ENCODE peak calls at places on chromosomes 3 and 15, in ten cellular contexts. One of them, this sample, is unnamed.

GRCh38 chr15:96924570-96924969 is 594.1 kb downstream of the NR2F2 start:
- DNase-seq in AML-193: no peak
- DNase-seq in activated T-cell treated with anti-CD3 and anti-CD28 coated beads for 4 hours: no peak
- DNase-seq in heart right ventricle: no peak
- DNase-seq in amniotic stem cell: no peak
- DNase-seq in kidney epithelial cell: no peak
- DNase-seq in coronary artery: no peak
- DNase-seq in mammary epithelial cell: no peak
- DNase-seq in activated CD4-positive, CD25-positive, alpha-beta regulatory T cell: no peak
- DNase-seq in cardiac muscle cell: no peak
- DNase-seq in this sample: no peak

GRCh38 chr3:85567074-85567676 is 608.4 kb downstream of the CADM2 start:
- DNase-seq in AML-193: peak
- DNase-seq in activated T-cell treated with anti-CD3 and anti-CD28 coated beads for 4 hours: no peak
- DNase-seq in heart right ventricle: peak
- DNase-seq in amniotic stem cell: no peak
- DNase-seq in kidney epithelial cell: no peak
- DNase-seq in coronary artery: no peak
- DNase-seq in mammary epithelial cell: peak
- DNase-seq in activated CD4-positive, CD25-positive, alpha-beta regulatory T cell: no peak
- DNase-seq in cardiac muscle cell: peak
- DNase-seq in this sample: no peak

GRCh38 chr15:39497759-39498565 is 82.9 kb upstream of the THBS1 start:
- DNase-seq in AML-193: no peak
- DNase-seq in activated T-cell treated with anti-CD3 and anti-CD28 coated beads for 4 hours: no peak
- DNase-seq in heart right ventricle: no peak
- DNase-seq in amniotic stem cell: no peak
- DNase-seq in kidney epithelial cell: no peak
- DNase-seq in coronary artery: no peak
- DNase-seq in mammary epithelial cell: peak
- DNase-seq in activated CD4-positive, CD25-positive, alpha-beta regulatory T cell: no peak
- DNase-seq in cardiac muscle cell: no peak
- DNase-seq in this sample: no peak

GRCh38 chr3:132164469-132165092 is 129.8 kb upstream of the CPNE4 start:
- DNase-seq in AML-193: no peak
- DNase-seq in activated T-cell treated with anti-CD3 and anti-CD28 coated beads for 4 hours: no peak
- DNase-seq in heart right ventricle: no peak
- DNase-seq in amniotic stem cell: no peak
- DNase-seq in kidney epithelial cell: no peak
- DNase-seq in coronary artery: no peak
- DNase-seq in mammary epithelial cell: peak
- DNase-seq in activated CD4-positive, CD25-positive, alpha-beta regulatory T cell: no peak
- DNase-seq in cardiac muscle cell: no peak
- DNase-seq in this sample: no peak

GRCh38 chr3:56986347-56986746 is 74.1 kb upstream of the SPATA12 start:
- DNase-seq in AML-193: no peak
- DNase-seq in activated T-cell treated with anti-CD3 and anti-CD28 coated beads for 4 hours: no peak
- DNase-seq in heart right ventricle: no peak
- DNase-seq in amniotic stem cell: no peak
- DNase-seq in kidney epithelial cell: no peak
- DNase-seq in coronary artery: no peak
- DNase-seq in mammary epithelial cell: no peak
- DNase-seq in activated CD4-positive, CD25-positive, alpha-beta regulatory T cell: no peak
- DNase-seq in cardiac muscle cell: no peak
- DNase-seq in this sample: no peak

GRCh38 chr3:104101736-104102135 is 1265.0 kb upstream of the ALCAM start:
- DNase-seq in AML-193: no peak
- DNase-seq in activated T-cell treated with anti-CD3 and anti-CD28 coated beads for 4 hours: no peak
- DNase-seq in heart right ventricle: no peak
- DNase-seq in amniotic stem cell: no peak
- DNase-seq in kidney epithelial cell: no peak
- DNase-seq in coronary artery: no peak
- DNase-seq in mammary epithelial cell: no peak
- DNase-seq in activated CD4-positive, CD25-positive, alpha-beta regulatory T cell: no peak
- DNase-seq in cardiac muscle cell: no peak
- DNase-seq in this sample: no peak

GRCh38 chr3:131518682-131519081 is 15.9 kb upstream of the MRPL3 start:
- DNase-seq in AML-193: no peak
- DNase-seq in activated T-cell treated with anti-CD3 and anti-CD28 coated beads for 4 hours: no peak
- DNase-seq in heart right ventricle: no peak
- DNase-seq in amniotic stem cell: no peak
- DNase-seq in kidney epithelial cell: no peak
- DNase-seq in coronary artery: no peak
- DNase-seq in mammary epithelial cell: no peak
- DNase-seq in activated CD4-positive, CD25-positive, alpha-beta regulatory T cell: no peak
- DNase-seq in cardiac muscle cell: no peak
- DNase-seq in this sample: no peak

GRCh38 chr3:99895706-99896441 is 78.2 kb downstream of the CMSS1 start:
- DNase-seq in AML-193: peak
- DNase-seq in activated T-cell treated with anti-CD3 and anti-CD28 coated beads for 4 hours: no peak
- DNase-seq in heart right ventricle: no peak
- DNase-seq in amniotic stem cell: peak
- DNase-seq in kidney epithelial cell: peak
- DNase-seq in coronary artery: no peak
- DNase-seq in mammary epithelial cell: peak
- DNase-seq in activated CD4-positive, CD25-positive, alpha-beta regulatory T cell: no peak
- DNase-seq in cardiac muscle cell: no peak
- DNase-seq in this sample: no peak

GRCh38 chr15:82611348-82611747 is 35.8 kb downstream of the CPEB1 start:
- DNase-seq in AML-193: no peak
- DNase-seq in activated T-cell treated with anti-CD3 and anti-CD28 coated beads for 4 hours: no peak
- DNase-seq in heart right ventricle: no peak
- DNase-seq in amniotic stem cell: no peak
- DNase-seq in kidney epithelial cell: no peak
- DNase-seq in coronary artery: no peak
- DNase-seq in mammary epithelial cell: no peak
- DNase-seq in activated CD4-positive, CD25-positive, alpha-beta regulatory T cell: no peak
- DNase-seq in cardiac muscle cell: no peak
- DNase-seq in this sample: no peak

GRCh38 chr15:89898628-89899302 is 5.0 kb upstream of the AP3S2 start:
- DNase-seq in AML-193: peak
- DNase-seq in activated T-cell treated with anti-CD3 and anti-CD28 coated beads for 4 hours: peak
- DNase-seq in heart right ventricle: no peak
- DNase-seq in amniotic stem cell: no peak
- DNase-seq in kidney epithelial cell: no peak
- DNase-seq in coronary artery: no peak
- DNase-seq in mammary epithelial cell: peak
- DNase-seq in activated CD4-positive, CD25-positive, alpha-beta regulatory T cell: peak
- DNase-seq in cardiac muscle cell: peak
- DNase-seq in this sample: no peak

GRCh38 chr3:155130001-155130400 is 49.9 kb downstream of the MME start:
- DNase-seq in AML-193: no peak
- DNase-seq in activated T-cell treated with anti-CD3 and anti-CD28 coated beads for 4 hours: no peak
- DNase-seq in heart right ventricle: no peak
- DNase-seq in amniotic stem cell: no peak
- DNase-seq in kidney epithelial cell: no peak
- DNase-seq in coronary artery: no peak
- DNase-seq in mammary epithelial cell: no peak
- DNase-seq in activated CD4-positive, CD25-positive, alpha-beta regulatory T cell: no peak
- DNase-seq in cardiac muscle cell: no peak
- DNase-seq in this sample: no peak

GRCh38 chr15:69557340-69558137 is 104.9 kb downstream of the RPLP1 start:
- DNase-seq in AML-193: no peak
- DNase-seq in activated T-cell treated with anti-CD3 and anti-CD28 coated beads for 4 hours: no peak
- DNase-seq in heart right ventricle: no peak
- DNase-seq in amniotic stem cell: peak
- DNase-seq in kidney epithelial cell: peak
- DNase-seq in coronary artery: no peak
- DNase-seq in mammary epithelial cell: peak
- DNase-seq in activated CD4-positive, CD25-positive, alpha-beta regulatory T cell: no peak
- DNase-seq in cardiac muscle cell: no peak
- DNase-seq in this sample: no peak

GRCh38 chr15:34942363-34942762 is 27.2 kb downstream of the AQR start:
- DNase-seq in AML-193: no peak
- DNase-seq in activated T-cell treated with anti-CD3 and anti-CD28 coated beads for 4 hours: no peak
- DNase-seq in heart right ventricle: no peak
- DNase-seq in amniotic stem cell: no peak
- DNase-seq in kidney epithelial cell: no peak
- DNase-seq in coronary artery: no peak
- DNase-seq in mammary epithelial cell: no peak
- DNase-seq in activated CD4-positive, CD25-positive, alpha-beta regulatory T cell: no peak
- DNase-seq in cardiac muscle cell: no peak
- DNase-seq in this sample: no peak

GRCh38 chr3:174441588-174442316 is 417.4 kb upstream of the NAALADL2 start:
- DNase-seq in AML-193: peak
- DNase-seq in activated T-cell treated with anti-CD3 and anti-CD28 coated beads for 4 hours: no peak
- DNase-seq in heart right ventricle: no peak
- DNase-seq in amniotic stem cell: no peak
- DNase-seq in kidney epithelial cell: peak
- DNase-seq in coronary artery: no peak
- DNase-seq in mammary epithelial cell: peak
- DNase-seq in activated CD4-positive, CD25-positive, alpha-beta regulatory T cell: no peak
- DNase-seq in cardiac muscle cell: no peak
- DNase-seq in this sample: no peak

GRCh38 chr3:162295323-162295983 is 798.8 kb downstream of the OTOL1 start:
- DNase-seq in AML-193: no peak
- DNase-seq in activated T-cell treated with anti-CD3 and anti-CD28 coated beads for 4 hours: no peak
- DNase-seq in heart right ventricle: no peak
- DNase-seq in amniotic stem cell: peak
- DNase-seq in kidney epithelial cell: peak
- DNase-seq in coronary artery: no peak
- DNase-seq in mammary epithelial cell: peak
- DNase-seq in activated CD4-positive, CD25-positive, alpha-beta regulatory T cell: no peak
- DNase-seq in cardiac muscle cell: peak
- DNase-seq in this sample: no peak

GRCh38 chr3:31116651-31117050 is 222.2 kb upstream of the GADL1 start:
- DNase-seq in AML-193: no peak
- DNase-seq in activated T-cell treated with anti-CD3 and anti-CD28 coated beads for 4 hours: no peak
- DNase-seq in heart right ventricle: no peak
- DNase-seq in amniotic stem cell: no peak
- DNase-seq in kidney epithelial cell: no peak
- DNase-seq in coronary artery: no peak
- DNase-seq in mammary epithelial cell: no peak
- DNase-seq in activated CD4-positive, CD25-positive, alpha-beta regulatory T cell: no peak
- DNase-seq in cardiac muscle cell: no peak
- DNase-seq in this sample: no peak

GRCh38 chr15:25250906-25251622 is 187.8 kb downstream of the UBE3A start:
- DNase-seq in AML-193: no peak
- DNase-seq in activated T-cell treated with anti-CD3 and anti-CD28 coated beads for 4 hours: no peak
- DNase-seq in heart right ventricle: no peak
- DNase-seq in amniotic stem cell: no peak
- DNase-seq in kidney epithelial cell: no peak
- DNase-seq in coronary artery: no peak
- DNase-seq in mammary epithelial cell: no peak
- DNase-seq in activated CD4-positive, CD25-positive, alpha-beta regulatory T cell: no peak
- DNase-seq in cardiac muscle cell: no peak
- DNase-seq in this sample: peak

GRCh38 chr3:159453036-159453435 is 535.6 kb upstream of the IL12A start:
- DNase-seq in AML-193: no peak
- DNase-seq in activated T-cell treated with anti-CD3 and anti-CD28 coated beads for 4 hours: no peak
- DNase-seq in heart right ventricle: no peak
- DNase-seq in amniotic stem cell: no peak
- DNase-seq in kidney epithelial cell: no peak
- DNase-seq in coronary artery: no peak
- DNase-seq in mammary epithelial cell: no peak
- DNase-seq in activated CD4-positive, CD25-positive, alpha-beta regulatory T cell: no peak
- DNase-seq in cardiac muscle cell: no peak
- DNase-seq in this sample: no peak

GRCh38 chr3:166248784-166249183 is 411.6 kb upstream of the BCHE start:
- DNase-seq in AML-193: no peak
- DNase-seq in activated T-cell treated with anti-CD3 and anti-CD28 coated beads for 4 hours: no peak
- DNase-seq in heart right ventricle: no peak
- DNase-seq in amniotic stem cell: no peak
- DNase-seq in kidney epithelial cell: no peak
- DNase-seq in coronary artery: no peak
- DNase-seq in mammary epithelial cell: no peak
- DNase-seq in activated CD4-positive, CD25-positive, alpha-beta regulatory T cell: no peak
- DNase-seq in cardiac muscle cell: no peak
- DNase-seq in this sample: no peak

GRCh38 chr15:70921297-70921696 is 28.7 kb downstream of the LRRC49 start:
- DNase-seq in AML-193: no peak
- DNase-seq in activated T-cell treated with anti-CD3 and anti-CD28 coated beads for 4 hours: no peak
- DNase-seq in heart right ventricle: no peak
- DNase-seq in amniotic stem cell: no peak
- DNase-seq in kidney epithelial cell: no peak
- DNase-seq in coronary artery: no peak
- DNase-seq in mammary epithelial cell: no peak
- DNase-seq in activated CD4-positive, CD25-positive, alpha-beta regulatory T cell: no peak
- DNase-seq in cardiac muscle cell: peak
- DNase-seq in this sample: no peak

GRCh38 chr15:74191798-74192197 is 10.8 kb downstream of the STRA6 start:
- DNase-seq in AML-193: no peak
- DNase-seq in activated T-cell treated with anti-CD3 and anti-CD28 coated beads for 4 hours: no peak
- DNase-seq in heart right ventricle: no peak
- DNase-seq in amniotic stem cell: no peak
- DNase-seq in kidney epithelial cell: no peak
- DNase-seq in coronary artery: no peak
- DNase-seq in mammary epithelial cell: no peak
- DNase-seq in activated CD4-positive, CD25-positive, alpha-beta regulatory T cell: no peak
- DNase-seq in cardiac muscle cell: no peak
- DNase-seq in this sample: no peak

GRCh38 chr3:99520511-99520910 is 117.9 kb upstream of the COL8A1 start:
- DNase-seq in AML-193: no peak
- DNase-seq in activated T-cell treated with anti-CD3 and anti-CD28 coated beads for 4 hours: no peak
- DNase-seq in heart right ventricle: no peak
- DNase-seq in amniotic stem cell: no peak
- DNase-seq in kidney epithelial cell: no peak
- DNase-seq in coronary artery: no peak
- DNase-seq in mammary epithelial cell: no peak
- DNase-seq in activated CD4-positive, CD25-positive, alpha-beta regulatory T cell: no peak
- DNase-seq in cardiac muscle cell: no peak
- DNase-seq in this sample: no peak

GRCh38 chr3:179682681-179683080 is 29.8 kb downstream of the USP13 start:
- DNase-seq in AML-193: no peak
- DNase-seq in activated T-cell treated with anti-CD3 and anti-CD28 coated beads for 4 hours: no peak
- DNase-seq in heart right ventricle: no peak
- DNase-seq in amniotic stem cell: no peak
- DNase-seq in kidney epithelial cell: no peak
- DNase-seq in coronary artery: no peak
- DNase-seq in mammary epithelial cell: no peak
- DNase-seq in activated CD4-positive, CD25-positive, alpha-beta regulatory T cell: no peak
- DNase-seq in cardiac muscle cell: no peak
- DNase-seq in this sample: no peak

GRCh38 chr15:75397494-75397893 is 29.1 kb upstream of the MAN2C1 start:
- DNase-seq in AML-193: no peak
- DNase-seq in activated T-cell treated with anti-CD3 and anti-CD28 coated beads for 4 hours: no peak
- DNase-seq in heart right ventricle: no peak
- DNase-seq in amniotic stem cell: no peak
- DNase-seq in kidney epithelial cell: no peak
- DNase-seq in coronary artery: no peak
- DNase-seq in mammary epithelial cell: peak
- DNase-seq in activated CD4-positive, CD25-positive, alpha-beta regulatory T cell: no peak
- DNase-seq in cardiac muscle cell: no peak
- DNase-seq in this sample: no peak

GRCh38 chr15:35078221-35078915 is 6.7 kb downstream of the NANOGP8 start:
- DNase-seq in AML-193: peak
- DNase-seq in activated T-cell treated with anti-CD3 and anti-CD28 coated beads for 4 hours: peak
- DNase-seq in heart right ventricle: no peak
- DNase-seq in amniotic stem cell: peak
- DNase-seq in kidney epithelial cell: peak
- DNase-seq in coronary artery: no peak
- DNase-seq in mammary epithelial cell: peak
- DNase-seq in activated CD4-positive, CD25-positive, alpha-beta regulatory T cell: no peak
- DNase-seq in cardiac muscle cell: peak
- DNase-seq in this sample: no peak